ENCODE peak calls at places on chromosomes 6 and 20, in six cellular contexts. One of them, this sample, is unnamed.

GRCh38 chr20:2361035-2361593 is 19.6 kb upstream of the TGM6 start:
- DNase-seq in AG04450: no peak
- DNase-seq in NCI-H1694 treated with DMSO at 0.1 percent for 48 hours: no peak
- DNase-seq in stimulated activated CD8-positive, alpha-beta memory T cell treated with anti-CD3 and anti-CD28 coated beads, Interleukin-2, amount 100 ng/mL, for 1 hour: no peak
- DNase-seq in iris pigment epithelial cell: no peak
- DNase-seq in kidney tubule cell: no peak
- DNase-seq in this sample: no peak

GRCh38 chr6:36127462-36128016 is 2.8 kb upstream of the MAPK13 start:
- DNase-seq in AG04450: peak
- DNase-seq in NCI-H1694 treated with DMSO at 0.1 percent for 48 hours: no peak
- DNase-seq in stimulated activated CD8-positive, alpha-beta memory T cell treated with anti-CD3 and anti-CD28 coated beads, Interleukin-2, amount 100 ng/mL, for 1 hour: no peak
- DNase-seq in iris pigment epithelial cell: peak
- DNase-seq in kidney tubule cell: peak
- DNase-seq in this sample: no peak

GRCh38 chr6:43621836-43622180 is 7.3 kb downstream of the GTPBP2 start:
- DNase-seq in AG04450: no peak
- DNase-seq in NCI-H1694 treated with DMSO at 0.1 percent for 48 hours: no peak
- DNase-seq in stimulated activated CD8-positive, alpha-beta memory T cell treated with anti-CD3 and anti-CD28 coated beads, Interleukin-2, amount 100 ng/mL, for 1 hour: no peak
- DNase-seq in iris pigment epithelial cell: no peak
- DNase-seq in kidney tubule cell: no peak
- DNase-seq in this sample: no peak

GRCh38 chr20:14715400-14715799 is 378.0 kb upstream of the FLRT3 start:
- DNase-seq in AG04450: no peak
- DNase-seq in NCI-H1694 treated with DMSO at 0.1 percent for 48 hours: no peak
- DNase-seq in stimulated activated CD8-positive, alpha-beta memory T cell treated with anti-CD3 and anti-CD28 coated beads, Interleukin-2, amount 100 ng/mL, for 1 hour: no peak
- DNase-seq in iris pigment epithelial cell: no peak
- DNase-seq in kidney tubule cell: no peak
- DNase-seq in this sample: no peak

GRCh38 chr6:21992178-21992967 is 304.5 kb downstream of the PRL start:
- DNase-seq in AG04450: no peak
- DNase-seq in NCI-H1694 treated with DMSO at 0.1 percent for 48 hours: no peak
- DNase-seq in stimulated activated CD8-positive, alpha-beta memory T cell treated with anti-CD3 and anti-CD28 coated beads, Interleukin-2, amount 100 ng/mL, for 1 hour: no peak
- DNase-seq in iris pigment epithelial cell: peak
- DNase-seq in kidney tubule cell: peak
- DNase-seq in this sample: no peak

GRCh38 chr6:143329323-143329722 is 121.2 kb downstream of the ADAT2 start:
- DNase-seq in AG04450: no peak
- DNase-seq in NCI-H1694 treated with DMSO at 0.1 percent for 48 hours: no peak
- DNase-seq in stimulated activated CD8-positive, alpha-beta memory T cell treated with anti-CD3 and anti-CD28 coated beads, Interleukin-2, amount 100 ng/mL, for 1 hour: no peak
- DNase-seq in iris pigment epithelial cell: no peak
- DNase-seq in kidney tubule cell: no peak
- DNase-seq in this sample: no peak

GRCh38 chr6:142485256-142485655 is 183.4 kb downstream of the ADGRG6 start:
- DNase-seq in AG04450: peak
- DNase-seq in NCI-H1694 treated with DMSO at 0.1 percent for 48 hours: no peak
- DNase-seq in stimulated activated CD8-positive, alpha-beta memory T cell treated with anti-CD3 and anti-CD28 coated beads, Interleukin-2, amount 100 ng/mL, for 1 hour: no peak
- DNase-seq in iris pigment epithelial cell: peak
- DNase-seq in kidney tubule cell: no peak
- DNase-seq in this sample: no peak

GRCh38 chr6:149820506-149820905 is 43.7 kb downstream of the LRP11 start:
- DNase-seq in AG04450: no peak
- DNase-seq in NCI-H1694 treated with DMSO at 0.1 percent for 48 hours: no peak
- DNase-seq in stimulated activated CD8-positive, alpha-beta memory T cell treated with anti-CD3 and anti-CD28 coated beads, Interleukin-2, amount 100 ng/mL, for 1 hour: no peak
- DNase-seq in iris pigment epithelial cell: no peak
- DNase-seq in kidney tubule cell: no peak
- DNase-seq in this sample: no peak

GRCh38 chr6:104572901-104573300 is 286.8 kb downstream of the HACE1 start:
- DNase-seq in AG04450: no peak
- DNase-seq in NCI-H1694 treated with DMSO at 0.1 percent for 48 hours: no peak
- DNase-seq in stimulated activated CD8-positive, alpha-beta memory T cell treated with anti-CD3 and anti-CD28 coated beads, Interleukin-2, amount 100 ng/mL, for 1 hour: no peak
- DNase-seq in iris pigment epithelial cell: no peak
- DNase-seq in kidney tubule cell: peak
- DNase-seq in this sample: no peak

GRCh38 chr6:19803331-19804330 is 33.5 kb upstream of the ID4 start:
- DNase-seq in AG04450: no peak
- DNase-seq in NCI-H1694 treated with DMSO at 0.1 percent for 48 hours: no peak
- DNase-seq in stimulated activated CD8-positive, alpha-beta memory T cell treated with anti-CD3 and anti-CD28 coated beads, Interleukin-2, amount 100 ng/mL, for 1 hour: no peak
- DNase-seq in iris pigment epithelial cell: peak
- DNase-seq in kidney tubule cell: peak
- DNase-seq in this sample: no peak

GRCh38 chr20:41992481-41992880 is 374.3 kb upstream of the CHD6 start:
- DNase-seq in AG04450: no peak
- DNase-seq in NCI-H1694 treated with DMSO at 0.1 percent for 48 hours: no peak
- DNase-seq in stimulated activated CD8-positive, alpha-beta memory T cell treated with anti-CD3 and anti-CD28 coated beads, Interleukin-2, amount 100 ng/mL, for 1 hour: no peak
- DNase-seq in iris pigment epithelial cell: no peak
- DNase-seq in kidney tubule cell: no peak
- DNase-seq in this sample: no peak

GRCh38 chr20:46011631-46012482 is 3.1 kb downstream of the MMP9 start:
- DNase-seq in AG04450: no peak
- DNase-seq in NCI-H1694 treated with DMSO at 0.1 percent for 48 hours: no peak
- DNase-seq in stimulated activated CD8-positive, alpha-beta memory T cell treated with anti-CD3 and anti-CD28 coated beads, Interleukin-2, amount 100 ng/mL, for 1 hour: no peak
- DNase-seq in iris pigment epithelial cell: peak
- DNase-seq in kidney tubule cell: peak
- DNase-seq in this sample: peak

GRCh38 chr6:13760948-13761347 is 49.3 kb upstream of the RANBP9 start:
- DNase-seq in AG04450: no peak
- DNase-seq in NCI-H1694 treated with DMSO at 0.1 percent for 48 hours: no peak
- DNase-seq in stimulated activated CD8-positive, alpha-beta memory T cell treated with anti-CD3 and anti-CD28 coated beads, Interleukin-2, amount 100 ng/mL, for 1 hour: no peak
- DNase-seq in iris pigment epithelial cell: peak
- DNase-seq in kidney tubule cell: no peak
- DNase-seq in this sample: no peak

GRCh38 chr6:56757585-56757984 is 114.9 kb upstream of the DST start:
- DNase-seq in AG04450: no peak
- DNase-seq in NCI-H1694 treated with DMSO at 0.1 percent for 48 hours: no peak
- DNase-seq in stimulated activated CD8-positive, alpha-beta memory T cell treated with anti-CD3 and anti-CD28 coated beads, Interleukin-2, amount 100 ng/mL, for 1 hour: no peak
- DNase-seq in iris pigment epithelial cell: peak
- DNase-seq in kidney tubule cell: peak
- DNase-seq in this sample: peak

GRCh38 chr20:2210646-2211556 is 84.9 kb upstream of the TGM3 start:
- DNase-seq in AG04450: no peak
- DNase-seq in NCI-H1694 treated with DMSO at 0.1 percent for 48 hours: no peak
- DNase-seq in stimulated activated CD8-positive, alpha-beta memory T cell treated with anti-CD3 and anti-CD28 coated beads, Interleukin-2, amount 100 ng/mL, for 1 hour: no peak
- DNase-seq in iris pigment epithelial cell: peak
- DNase-seq in kidney tubule cell: peak
- DNase-seq in this sample: peak

GRCh38 chr6:89311853-89312531 is 3.1 kb downstream of the GABRR2 start:
- DNase-seq in AG04450: no peak
- DNase-seq in NCI-H1694 treated with DMSO at 0.1 percent for 48 hours: peak
- DNase-seq in stimulated activated CD8-positive, alpha-beta memory T cell treated with anti-CD3 and anti-CD28 coated beads, Interleukin-2, amount 100 ng/mL, for 1 hour: no peak
- DNase-seq in iris pigment epithelial cell: peak
- DNase-seq in kidney tubule cell: peak
- DNase-seq in this sample: peak

GRCh38 chr6:18327621-18328548 is 59.3 kb upstream of the RNF144B start:
- DNase-seq in AG04450: no peak
- DNase-seq in NCI-H1694 treated with DMSO at 0.1 percent for 48 hours: no peak
- DNase-seq in stimulated activated CD8-positive, alpha-beta memory T cell treated with anti-CD3 and anti-CD28 coated beads, Interleukin-2, amount 100 ng/mL, for 1 hour: no peak
- DNase-seq in iris pigment epithelial cell: no peak
- DNase-seq in kidney tubule cell: peak
- DNase-seq in this sample: no peak

GRCh38 chr6:38095054-38095453 is 275.5 kb downstream of the ZFAND3 start:
- DNase-seq in AG04450: peak
- DNase-seq in NCI-H1694 treated with DMSO at 0.1 percent for 48 hours: no peak
- DNase-seq in stimulated activated CD8-positive, alpha-beta memory T cell treated with anti-CD3 and anti-CD28 coated beads, Interleukin-2, amount 100 ng/mL, for 1 hour: no peak
- DNase-seq in iris pigment epithelial cell: peak
- DNase-seq in kidney tubule cell: peak
- DNase-seq in this sample: no peak